ENCODE peak calls at places on chromosome 7, in five cellular contexts. One of them, this sample, is unnamed.

GRCh38 chr7:159031135-159031701 is 113.4 kb downstream of the VIPR2 start:
- DNase-seq in cerebellum: no peak
- DNase-seq in activated T-helper 9 cell treated with anti-CD3 and anti-CD28 coated beads, Interleukin-2, amount 50 U/mL, for 16 hours: no peak
- DNase-seq in NCI-H1092: no peak
- DNase-seq in gastrocnemius medialis: peak; percentile 36
- DNase-seq in this sample: no peak

GRCh38 chr7:23106801-23107713 is 1.5 kb downstream of the KLHL7 start:
- DNase-seq in gastrocnemius medialis: no peak
- DNase-seq in cerebellum: no peak
- DNase-seq in activated T-helper 9 cell treated with anti-CD3 and anti-CD28 coated beads, Interleukin-2, amount 50 U/mL, for 16 hours: no peak
- DNase-seq in NCI-H1092: no peak
- DNase-seq in this sample: peak; percentile 30

GRCh38 chr7:149823191-149823630 is 15.0 kb upstream of the ZNF862 start:
- DNase-seq in cerebellum: no peak
- DNase-seq in gastrocnemius medialis: no peak
- DNase-seq in NCI-H1092: no peak
- DNase-seq in activated T-helper 9 cell treated with anti-CD3 and anti-CD28 coated beads, Interleukin-2, amount 50 U/mL, for 16 hours: no peak
- DNase-seq in this sample: no peak

GRCh38 chr7:64045301-64046040 is at the start of gene ZNF727:
- DNase-seq in NCI-H1092: peak; percentile 97
- DNase-seq in activated T-helper 9 cell treated with anti-CD3 and anti-CD28 coated beads, Interleukin-2, amount 50 U/mL, for 16 hours: no peak
- DNase-seq in gastrocnemius medialis: peak; percentile 68
- DNase-seq in cerebellum: peak; percentile 90
- DNase-seq in this sample: peak; percentile 92

GRCh38 chr7:121714559-121715303 is 158.2 kb upstream of the PTPRZ1 start:
- DNase-seq in cerebellum: no peak
- DNase-seq in NCI-H1092: no peak
- DNase-seq in gastrocnemius medialis: no peak
- DNase-seq in activated T-helper 9 cell treated with anti-CD3 and anti-CD28 coated beads, Interleukin-2, amount 50 U/mL, for 16 hours: no peak
- DNase-seq in this sample: no peak

GRCh38 chr7:27133409-27134157 is 3.0 kb upstream of the HOXA4 start:
- DNase-seq in activated T-helper 9 cell treated with anti-CD3 and anti-CD28 coated beads, Interleukin-2, amount 50 U/mL, for 16 hours: no peak
- DNase-seq in cerebellum: no peak
- DNase-seq in NCI-H1092: no peak
- DNase-seq in gastrocnemius medialis: no peak
- DNase-seq in this sample: no peak

GRCh38 chr7:80247144-80247543 is 112.5 kb downstream of the GNAI1 start:
- DNase-seq in cerebellum: no peak
- DNase-seq in gastrocnemius medialis: no peak
- DNase-seq in activated T-helper 9 cell treated with anti-CD3 and anti-CD28 coated beads, Interleukin-2, amount 50 U/mL, for 16 hours: no peak
- DNase-seq in NCI-H1092: no peak
- DNase-seq in this sample: no peak

GRCh38 chr7:128065872-128066271 is 34.6 kb upstream of the LRRC4 start:
- DNase-seq in cerebellum: no peak
- DNase-seq in gastrocnemius medialis: no peak
- DNase-seq in activated T-helper 9 cell treated with anti-CD3 and anti-CD28 coated beads, Interleukin-2, amount 50 U/mL, for 16 hours: no peak
- DNase-seq in NCI-H1092: no peak
- DNase-seq in this sample: peak; percentile 61

GRCh38 chr7:1061180-1061579 is 16.8 kb downstream of the GPR146 start:
- DNase-seq in activated T-helper 9 cell treated with anti-CD3 and anti-CD28 coated beads, Interleukin-2, amount 50 U/mL, for 16 hours: no peak
- DNase-seq in gastrocnemius medialis: no peak
- DNase-seq in NCI-H1092: no peak
- DNase-seq in cerebellum: no peak
- DNase-seq in this sample: no peak

GRCh38 chr7:70512719-70513118 is 619.2 kb upstream of the GALNT17 start:
- DNase-seq in gastrocnemius medialis: no peak
- DNase-seq in activated T-helper 9 cell treated with anti-CD3 and anti-CD28 coated beads, Interleukin-2, amount 50 U/mL, for 16 hours: no peak
- DNase-seq in cerebellum: no peak
- DNase-seq in NCI-H1092: peak; percentile 79
- DNase-seq in this sample: no peak